ENCODE peak calls at places on chromosomes 12 and 14, in ten cellular contexts. K, G, Y, L, D, R, U, Q, S and N are unnamed samples.
A peak's percentile ranks its signal among the peaks of the same experiment; 100 is the strongest.

GRCh38 chr12:76346798-76347420 is 1.3 kb downstream of the BBS10 start:
- DNase-seq in D (peak; percentile 34), R (peak; percentile 63), U (no peak), L (peak; percentile 23), S (peak; percentile 18), Q (no peak), G (no peak), Y (no peak), K (peak; percentile 35), N (no peak)

GRCh38 chr12:123062682-123063426 is 82.4 kb downstream of the ARL6IP4 start:
- DNase-seq in K (peak; percentile 55), R (peak; percentile 59), G (no peak), S (peak; percentile 25), Y (no peak), L (no peak), Q (no peak), U (peak; percentile 76), D (no peak), N (no peak)

GRCh38 chr12:4355150-4355842 is 24.2 kb downstream of the FGF23 start:
- DNase-seq in U (no peak), K (no peak), Q (no peak), D (no peak), R (no peak), S (no peak), L (no peak), G (no peak), Y (no peak), N (no peak)

GRCh38 chr14:33786091-33786825 is 164.6 kb downstream of the EGLN3 start:
- DNase-seq in Q (no peak), L (no peak), R (no peak), U (no peak), K (no peak), G (no peak), S (no peak), D (no peak), Y (no peak), N (no peak)

GRCh38 chr14:67228325-67228984 is 12.8 kb upstream of the PALS1 start:
- DNase-seq in S (no peak), R (no peak), Y (no peak), U (no peak), Q (no peak), G (no peak), K (no peak), L (no peak), D (no peak), N (no peak)

GRCh38 chr12:66931091-66931490 is 252.2 kb upstream of the GRIP1 start:
- DNase-seq in L (no peak), D (no peak), R (no peak), Q (no peak), G (no peak), Y (no peak), K (no peak), S (no peak), U (no peak), N (no peak)

GRCh38 chr14:102805941-102806340 is 28.7 kb downstream of the TRAF3 start:
- DNase-seq in D (no peak), U (no peak), S (no peak), K (no peak), L (no peak), G (no peak), Y (no peak), Q (no peak), R (no peak), N (no peak)

GRCh38 chr12:49566361-49566760 is 1.6 kb downstream of the MCRS1 start:
- DNase-seq in S (no peak), Q (no peak), L (no peak), G (no peak), U (no peak), Y (no peak), D (no peak), K (no peak), R (no peak), N (no peak)

GRCh38 chr14:93976477-93977057 is at the start of gene ASB2:
- DNase-seq in G (no peak), Q (no peak), Y (no peak), K (peak; percentile 66), R (peak; percentile 40), L (peak; percentile 36), D (no peak), S (no peak), U (no peak), N (no peak)

GRCh38 chr14:29926701-29927595 is 699 bp downstream of the PRKD1 start:
- DNase-seq in S (peak; percentile 84), R (peak; percentile 40), Y (no peak), K (peak; percentile 43), G (no peak), D (peak; percentile 57), Q (no peak), U (peak; percentile 48), L (no peak), N (no peak)

GRCh38 chr14:60931206-60931605 is 49.7 kb downstream of the TRMT5 start:
- DNase-seq in K (no peak), G (no peak), S (peak; percentile 74), R (no peak), Y (no peak), L (no peak), U (no peak), Q (no peak), D (no peak), N (no peak)

GRCh38 chr12:79422060-79422812 is 268.5 kb downstream of the PAWR start:
- DNase-seq in L (no peak), D (no peak), Y (no peak), S (no peak), G (no peak), U (no peak), Q (no peak), R (no peak), K (no peak), N (no peak)

GRCh38 chr14:73452341-73453191 is 5.8 kb downstream of the NUMB start:
- DNase-seq in U (no peak), G (no peak), R (no peak), S (no peak), L (no peak), Q (no peak), D (no peak), K (no peak), Y (peak; percentile 32), N (no peak)

GRCh38 chr12:48351022-48351708 is 446 bp upstream of the ZNF641 start:
- DNase-seq in G (no peak), K (peak; percentile 75), Y (peak; percentile 31), L (no peak), Q (no peak), R (peak; percentile 29), S (peak; percentile 90), U (no peak), D (no peak), N (no peak)

GRCh38 chr12:27771470-27772327 is 8.3 kb upstream of the KLHL42 start:
- DNase-seq in D (no peak), Q (no peak), K (no peak), R (no peak), Y (no peak), S (no peak), L (no peak), U (no peak), G (no peak), N (no peak)

GRCh38 chr14:56844603-56845002 is 34.3 kb upstream of the OTX2 start:
- DNase-seq in Y (no peak), D (no peak), S (no peak), K (no peak), U (no peak), L (no peak), G (no peak), Q (no peak), R (no peak), N (no peak)

GRCh38 chr12:47717443-47718193 is 7.7 kb downstream of the ENDOU start:
- DNase-seq in L (peak; percentile 48), R (peak; percentile 53), Q (no peak), G (no peak), K (peak; percentile 93), D (peak; percentile 81), U (peak; percentile 79), Y (peak; percentile 23), S (peak; percentile 93), N (no peak)

GRCh38 chr14:21852061-21852664 is 178.5 kb upstream of the OR4E1 start:
- DNase-seq in S (peak; percentile 27), U (no peak), D (peak; percentile 40), R (peak; percentile 61), G (peak; percentile 50), K (no peak), L (peak; percentile 76), Q (peak; percentile 57), Y (no peak), N (peak; percentile 70)

GRCh38 chr12:86627001-86627400 is 370.8 kb upstream of the MGAT4C start:
- DNase-seq in S (no peak), Q (no peak), G (no peak), Y (no peak), K (no peak), D (no peak), L (no peak), R (no peak), U (no peak), N (no peak)

GRCh38 chr14:103007555-103007954 is 49.8 kb downstream of the CDC42BPB start:
- DNase-seq in D (peak; percentile 78), U (no peak), G (no peak), Q (no peak), S (no peak), L (no peak), Y (no peak), R (no peak), K (peak; percentile 65), N (no peak)

GRCh38 chr14:62592877-62593276 is 452.4 kb downstream of the KCNH5 start:
- DNase-seq in G (no peak), R (no peak), D (no peak), U (no peak), S (peak; percentile 14), L (no peak), Y (no peak), Q (no peak), K (no peak), N (no peak)